ENCODE peak calls at places on chromosomes 4 and X, in six cellular contexts. H, W, B, X, U and V are unnamed samples.

GRCh38 chrX:4579480-4579879 is 866.0 kb upstream of the PRKX start:
- DNase-seq in H (no peak), W (no peak), B (no peak), X (no peak), U (no peak), V (no peak)

GRCh38 chrX:14546190-14546589 is 16.9 kb downstream of the GLRA2 start:
- DNase-seq in H (no peak), W (no peak), B (peak; percentile 50), X (no peak), U (no peak), V (no peak)

GRCh38 chr4:25993564-25994185 is 79.7 kb downstream of the SMIM20 start:
- DNase-seq in H (no peak), W (peak; percentile 9), B (peak; percentile 56), X (no peak), U (peak; percentile 8), V (no peak)

GRCh38 chrX:48616575-48616974 is 19.3 kb downstream of the WDR13 start:
- DNase-seq in H (no peak), W (no peak), B (no peak), X (no peak), U (no peak), V (no peak)

GRCh38 chr4:165326831-165327210 is 648 bp upstream of the MSMO1 start:
- DNase-seq in H (no peak), W (peak; percentile 54), B (peak; percentile 66), X (no peak), U (no peak), V (no peak)

GRCh38 chr4:88792821-88793220 is 95.2 kb upstream of the NAP1L5 start:
- DNase-seq in H (no peak), W (peak; percentile 37), B (no peak), X (no peak), U (no peak), V (no peak)

GRCh38 chr4:76955187-76955586 is 5.6 kb downstream of the SEPTIN11 start:
- DNase-seq in H (no peak), W (no peak), B (no peak), X (no peak), U (no peak), V (no peak)

GRCh38 chr4:5943561-5943960 is 50.7 kb upstream of the CRMP1 start:
- DNase-seq in H (no peak), W (no peak), B (no peak), X (no peak), U (no peak), V (no peak)